ENCODE peak calls at places on chromosomes 11 and 22, in nine cellular contexts. U, B, O, M, W, Y, H, R and C are unnamed samples.

GRCh38 chr11:57546869-57547518 is 9.6 kb downstream of the SMTNL1 start:
- DNase-seq in H (no peak), W (peak; percentile 72), R (no peak), O (peak; percentile 27), U (no peak), B (no peak), Y (no peak), M (no peak), C (peak; percentile 94)

GRCh38 chr11:120054753-120055045 is 83.2 kb downstream of the TRIM29 start:
- DNase-seq in H (no peak), R (no peak), M (no peak), O (no peak), U (no peak), Y (no peak), W (no peak), B (no peak), C (no peak)

GRCh38 chr11:134248910-134249480 is 4.2 kb downstream of the THYN1 start:
- DNase-seq in U (no peak), R (no peak), M (no peak), Y (no peak), B (no peak), W (peak; percentile 53), H (no peak), O (no peak), C (no peak)

GRCh38 chr11:8672346-8672745 is 10.1 kb downstream of the TRIM66 start:
- DNase-seq in B (no peak), R (no peak), U (no peak), H (no peak), M (no peak), Y (no peak), O (no peak), W (no peak), C (peak; percentile 58)

GRCh38 chr11:71333473-71333872 is 81.1 kb upstream of the SHANK2 start:
- DNase-seq in B (no peak), R (no peak), H (no peak), W (no peak), U (no peak), M (no peak), Y (no peak), O (no peak), C (peak; percentile 22)

GRCh38 chr11:122342089-122342749 is 226.2 kb upstream of the BLID start:
- DNase-seq in M (no peak), R (no peak), U (no peak), B (no peak), O (no peak), H (no peak), Y (no peak), W (peak; percentile 25), C (no peak)

GRCh38 chr11:102453286-102453797 is 777 bp upstream of the TMEM123 start:
- DNase-seq in R (no peak), O (no peak), M (no peak), Y (peak; percentile 52), W (no peak), B (no peak), H (no peak), U (no peak), C (peak; percentile 84)

GRCh38 chr22:30274061-30274812 is 7.6 kb upstream of the OSM start:
- DNase-seq in R (no peak), B (no peak), M (no peak), Y (no peak), W (no peak), O (no peak), U (no peak), H (no peak), C (no peak)

GRCh38 chr11:73978576-73979086 is 4.0 kb downstream of the UCP2 start:
- DNase-seq in Y (no peak), W (peak; percentile 24), R (no peak), B (no peak), M (no peak), H (no peak), U (no peak), O (no peak), C (peak; percentile 88)

GRCh38 chr11:114650661-114651060 is 27.7 kb upstream of the NXPE2 start:
- DNase-seq in H (no peak), Y (no peak), U (no peak), O (no peak), M (peak; percentile 65), B (no peak), W (no peak), R (no peak), C (no peak)

GRCh38 chr11:114653148-114653547 is 25.2 kb upstream of the NXPE2 start:
- DNase-seq in Y (no peak), R (no peak), H (no peak), M (no peak), W (no peak), O (no peak), B (no peak), U (no peak), C (no peak)

DNA sequence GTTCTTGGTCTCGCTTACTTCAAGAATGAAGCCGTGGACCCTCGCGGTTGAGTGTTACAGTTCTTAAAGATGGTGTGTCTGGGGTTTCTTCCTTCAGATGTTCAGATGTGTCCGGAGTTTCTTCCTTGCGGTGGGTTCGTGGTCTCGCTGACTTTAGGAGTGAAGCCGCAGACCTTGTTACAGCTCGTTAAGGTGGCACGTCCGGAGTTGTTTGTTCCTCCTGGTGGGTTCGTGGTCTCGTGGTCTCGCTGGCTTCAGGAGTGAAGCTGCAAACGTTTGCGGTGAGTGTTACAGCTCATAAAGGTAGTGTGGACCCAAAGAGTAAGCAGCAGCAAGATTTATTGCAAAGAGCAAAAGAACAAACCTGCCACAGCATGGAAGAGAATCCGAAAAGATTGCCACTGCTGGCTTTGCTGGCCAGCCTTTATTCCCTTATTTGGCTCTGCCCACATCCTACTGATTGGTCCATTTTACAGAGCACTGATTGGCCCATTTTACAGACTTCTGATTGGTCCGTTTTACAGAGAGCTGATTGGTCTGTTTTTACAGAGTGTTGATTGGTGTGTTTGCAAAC is 27.1 kb upstream of the NXPE2 start:
- DNase-seq in B (no peak), W (no peak), H (no peak), M (peak; percentile 48), Y (no peak), U (no peak), O (no peak), R (no peak), C (no peak)
- H3K4me3 ChIP-seq in B (no peak overlapping the region), W (no peak overlapping the region), H (no peak overlapping the region), M (no peak overlapping the region), Y (no peak overlapping the region), U (no peak overlapping the region), O (no peak overlapping the region), R (no peak overlapping the region), C (no peak overlapping the region)

GRCh38 chr22:31344369-31345330 is 1.5 kb downstream of the PATZ1 start:
- DNase-seq in B (peak; percentile 54), O (peak; percentile 54), W (peak; percentile 57), M (peak; percentile 72), H (peak; percentile 48), R (no peak), Y (peak; percentile 57), U (no peak), C (peak; percentile 70)

GRCh38 chr22:31343235-31344191 is 2.6 kb downstream of the PATZ1 start:
- DNase-seq in M (peak; percentile 88), W (peak; percentile 26), H (peak; percentile 48), R (no peak), B (peak; percentile 65), U (no peak), Y (no peak), O (peak; percentile 39), C (peak; percentile 84)

GRCh38 chr22:31340765-31341247 is 5.3 kb downstream of the PATZ1 start:
- DNase-seq in U (no peak), O (no peak), R (no peak), B (no peak), M (no peak), Y (no peak), W (no peak), H (no peak), C (peak; percentile 76)

GRCh38 chr22:31341386-31342088 is 4.6 kb downstream of the PATZ1 start:
- DNase-seq in Y (no peak), U (no peak), W (no peak), R (no peak), M (no peak), H (no peak), B (no peak), O (no peak), C (peak; percentile 65)

GRCh38 chr22:31342389-31343125 is 3.6 kb downstream of the PATZ1 start:
- DNase-seq in W (no peak), O (no peak), R (no peak), H (no peak), U (no peak), M (peak; percentile 31), Y (no peak), B (no peak), C (peak; percentile 75)
- H3K4me3 ChIP-seq in W (no peak overlapping the region), O (no peak overlapping the region), R (peak overlapping the region; percentile 77), H (no peak overlapping the region), U (peak overlapping the region; percentile 57), M (no peak overlapping the region), Y (no peak overlapping the region), B (no peak overlapping the region), C (no peak overlapping the region)

GRCh38 chr22:50570861-50571260 is 7.4 kb downstream of the CPT1B start:
- DNase-seq in O (no peak), M (no peak), R (no peak), B (no peak), Y (no peak), W (no peak), H (no peak), U (no peak), C (peak; percentile 65)

GRCh38 chr22:50569041-50569459 is 6.3 kb upstream of the SYCE3 start:
- DNase-seq in U (no peak), R (no peak), Y (no peak), H (no peak), W (no peak), O (no peak), M (peak; percentile 64), B (no peak), C (no peak)

GRCh38 chr22:50568626-50569025 is 5.9 kb upstream of the SYCE3 start:
- DNase-seq in O (no peak), B (no peak), W (no peak), H (no peak), M (no peak), U (no peak), Y (no peak), R (no peak), C (peak; percentile 30)

GRCh38 chr22:50569896-50570535 is 7.3 kb upstream of the SYCE3 start:
- DNase-seq in O (no peak), R (no peak), Y (no peak), M (no peak), B (no peak), H (no peak), U (no peak), W (no peak), C (peak; percentile 58)

DNA sequence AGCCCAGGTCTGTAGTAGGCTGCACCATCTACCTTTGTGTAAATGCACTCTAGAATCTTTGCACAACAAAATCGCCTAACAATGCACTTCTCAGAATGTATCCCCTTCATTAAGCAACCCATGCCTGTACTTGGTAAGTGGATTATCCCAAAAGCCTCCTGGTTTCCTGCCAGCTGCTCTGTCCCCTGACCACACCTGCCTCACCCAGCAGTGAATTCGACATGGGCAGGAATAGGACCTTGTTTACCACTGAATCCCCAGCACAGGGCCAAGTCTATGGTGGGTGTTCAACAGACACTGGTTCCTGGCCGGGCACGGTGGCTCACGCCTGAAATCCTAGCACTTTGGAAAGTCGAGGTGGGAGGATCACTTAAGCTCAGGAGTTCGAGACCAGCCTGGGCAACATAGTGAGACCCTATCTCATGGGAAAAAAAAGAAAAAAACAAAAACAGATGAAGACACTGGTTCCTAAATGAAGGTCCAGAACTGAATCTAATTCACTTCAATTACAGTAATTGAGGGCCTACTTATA is 5.1 kb upstream of the SYCE3 start:
- DNase-seq in H (no peak), O (no peak), R (no peak), M (no peak), U (no peak), B (no peak), Y (no peak), W (no peak), C (peak; percentile 49)
- H3K4me3 ChIP-seq in H (no peak overlapping the region), O (no peak overlapping the region), R (no peak overlapping the region), M (no peak overlapping the region), U (no peak overlapping the region), B (no peak overlapping the region), Y (no peak overlapping the region), W (no peak overlapping the region), C (no peak overlapping the region)

GRCh38 chr11:61488651-61489291 is 19.8 kb upstream of the LRRC10B start:
- DNase-seq in O (peak; percentile 41), B (peak; percentile 76), W (no peak), Y (peak; percentile 39), R (no peak), U (no peak), H (peak; percentile 88), M (peak; percentile 87), C (peak; percentile 91)
- H3K4me3 ChIP-seq in O (peak overlapping the region; percentile 8), B (no peak overlapping the region), W (no peak overlapping the region), Y (no peak overlapping the region), R (peak overlapping the region; percentile 21), U (no peak overlapping the region), H (no peak overlapping the region), M (no peak overlapping the region), C (peak overlapping the region; percentile 55)